ENCODE peak calls at places on chromosomes 13 and 19, in eight cellular contexts. K, G, Y, I, F, R, C and A are unnamed samples.

GRCh38 chr13:47168086-47168485 is 271.2 kb upstream of the HTR2A start:
- DNase-seq in R (no peak), C (peak), G (no peak), K (no peak), I (no peak), F (no peak), Y (peak), A (peak)

GRCh38 chr19:10583021-10583776 is 3.9 kb downstream of the AP1M2 start:
- DNase-seq in C (no peak), Y (no peak), K (no peak), I (no peak), R (no peak), G (no peak), F (no peak), A (no peak)

GRCh38 chr19:33005440-33005839 is 33.4 kb downstream of the FAAP24 start:
- DNase-seq in K (no peak), C (no peak), I (no peak), R (no peak), G (no peak), F (no peak), Y (no peak), A (no peak)

GRCh38 chr19:4495471-4495870 is 22.8 kb downstream of the PLIN4 start:
- DNase-seq in K (no peak), C (no peak), I (no peak), R (no peak), G (no peak), F (no peak), Y (no peak), A (no peak)

GRCh38 chr13:28935104-28935503 is 115.0 kb downstream of the MTUS2 start:
- DNase-seq in F (no peak), G (no peak), Y (no peak), C (no peak), I (no peak), K (no peak), R (no peak), A (no peak)

GRCh38 chr19:646798-647565 is 7.3 kb downstream of the FGF22 start:
- DNase-seq in G (no peak), K (no peak), Y (no peak), C (no peak), I (no peak), F (no peak), R (no peak), A (no peak)

GRCh38 chr13:113748862-113749451 is 10.1 kb upstream of the TMEM255B start:
- DNase-seq in Y (no peak), G (no peak), R (no peak), C (no peak), F (no peak), I (no peak), K (no peak), A (no peak)

GRCh38 chr13:112773601-112774447 is 84.0 kb downstream of the ATP11A start:
- DNase-seq in I (no peak), F (no peak), G (no peak), Y (no peak), K (no peak), R (no peak), C (no peak), A (no peak)

GRCh38 chr19:46617566-46618079 is 7.3 kb downstream of the PTGIR start:
- DNase-seq in K (no peak), I (no peak), Y (no peak), C (no peak), R (no peak), G (no peak), F (no peak), A (no peak)

GRCh38 chr19:45376045-45376724 is 5.8 kb upstream of the ERCC2 start:
- DNase-seq in G (no peak), K (no peak), F (no peak), I (no peak), C (peak), R (no peak), Y (peak), A (peak)

GRCh38 chr13:97015661-97016350 is 21.5 kb upstream of the OXGR1 start:
- DNase-seq in Y (no peak), R (peak), C (no peak), I (no peak), F (no peak), K (no peak), G (no peak), A (no peak)

GRCh38 chr19:19619121-19619848 is 798 bp upstream of the PBX4 start:
- DNase-seq in G (no peak), Y (no peak), K (no peak), C (no peak), R (no peak), I (no peak), F (no peak), A (no peak)

GRCh38 chr13:102073251-102073650 is 328.6 kb downstream of the FGF14 start:
- DNase-seq in K (no peak), Y (no peak), I (no peak), R (no peak), C (no peak), G (no peak), F (no peak), A (no peak)

GRCh38 chr13:42107006-42107405 is 58.6 kb downstream of the DGKH start:
- DNase-seq in K (no peak), I (no peak), Y (no peak), C (no peak), R (no peak), G (no peak), F (no peak), A (no peak)

GRCh38 chr19:8335343-8336071 is 7.6 kb downstream of the KANK3 start:
- DNase-seq in F (no peak), I (no peak), C (no peak), G (no peak), R (peak), Y (no peak), K (no peak), A (no peak)

GRCh38 chr13:99371956-99372355 is 64.8 kb upstream of the GPR183 start:
- DNase-seq in Y (no peak), I (peak), R (peak), K (no peak), G (no peak), F (no peak), C (no peak), A (no peak)

GRCh38 chr19:2477732-2478191 is 1.8 kb downstream of the GADD45B start:
- DNase-seq in K (no peak), R (peak), F (no peak), C (peak), I (no peak), Y (peak), G (no peak), A (peak)

GRCh38 chr13:76522083-76522755 is 364.0 kb downstream of the KCTD12 start:
- DNase-seq in I (peak), Y (peak), K (no peak), C (peak), R (no peak), G (no peak), F (peak), A (peak)

GRCh38 chr19:41409288-41409687 is 11.7 kb downstream of the BCKDHA start:
- DNase-seq in Y (peak), F (no peak), R (no peak), K (no peak), I (no peak), G (no peak), C (peak), A (no peak)